ENCODE peak calls at places on chromosomes 11 and 22, in five cellular contexts. P, T, Z, C and V are unnamed samples.

GRCh38 chr11:102680945-102681344 is 24.6 kb downstream of the MMP27 start:
- DNase-seq in P (no peak), T (peak; percentile 43), Z (peak; percentile 79), C (peak; percentile 60), V (no peak)

GRCh38 chr11:103806130-103806900 is 230.1 kb upstream of the DDI1 start:
- DNase-seq in P (no peak), T (no peak), Z (peak; percentile 79), C (peak; percentile 40), V (peak; percentile 73)

GRCh38 chr11:1845571-1846452 is 7.0 kb downstream of the TNNI2 start:
- DNase-seq in P (no peak), T (no peak), Z (no peak), C (no peak), V (no peak)

GRCh38 chr11:68142441-68143309 is 21.5 kb upstream of the CHKA start:
- DNase-seq in P (no peak), T (no peak), Z (no peak), C (no peak), V (no peak)

GRCh38 chr11:122601131-122602125 is 54.1 kb upstream of the UBASH3B start:
- DNase-seq in P (peak; percentile 18), T (peak; percentile 41), Z (peak; percentile 89), C (peak; percentile 15), V (no peak)

GRCh38 chr11:81669944-81670526 is 1063.6 kb downstream of the FAM181B start:
- DNase-seq in P (no peak), T (no peak), Z (no peak), C (no peak), V (no peak)

GRCh38 chr11:19974886-19975285 is 185.4 kb downstream of the DBX1 start:
- DNase-seq in P (no peak), T (no peak), Z (no peak), C (no peak), V (no peak)

GRCh38 chr11:75931124-75931523 is 116.1 kb downstream of the UVRAG start:
- DNase-seq in P (no peak), T (no peak), Z (peak; percentile 18), C (no peak), V (no peak)

GRCh38 chr11:31690041-31690440 is 121.1 kb downstream of the PAX6 start:
- DNase-seq in P (no peak), T (no peak), Z (peak; percentile 36), C (no peak), V (no peak)

GRCh38 chr22:33381531-33382406 is 323.6 kb upstream of the SYN3 start:
- DNase-seq in P (no peak), T (no peak), Z (no peak), C (no peak), V (no peak)

GRCh38 chr22:26302726-26303125 is 126.3 kb upstream of the ASPHD2 start:
- DNase-seq in P (no peak), T (no peak), Z (no peak), C (no peak), V (no peak)

GRCh38 chr22:45717787-45718186 is 46.2 kb downstream of the ATXN10 start:
- DNase-seq in P (no peak), T (no peak), Z (peak; percentile 80), C (no peak), V (no peak)

GRCh38 chr11:23233075-23233474 is 372.8 kb upstream of the CCDC179 start:
- DNase-seq in P (no peak), T (no peak), Z (peak; percentile 69), C (no peak), V (no peak)

GRCh38 chr22:36279219-36279666 is 26.3 kb downstream of the APOL1 start:
- DNase-seq in P (no peak), T (peak; percentile 24), Z (no peak), C (no peak), V (no peak)

DNA sequence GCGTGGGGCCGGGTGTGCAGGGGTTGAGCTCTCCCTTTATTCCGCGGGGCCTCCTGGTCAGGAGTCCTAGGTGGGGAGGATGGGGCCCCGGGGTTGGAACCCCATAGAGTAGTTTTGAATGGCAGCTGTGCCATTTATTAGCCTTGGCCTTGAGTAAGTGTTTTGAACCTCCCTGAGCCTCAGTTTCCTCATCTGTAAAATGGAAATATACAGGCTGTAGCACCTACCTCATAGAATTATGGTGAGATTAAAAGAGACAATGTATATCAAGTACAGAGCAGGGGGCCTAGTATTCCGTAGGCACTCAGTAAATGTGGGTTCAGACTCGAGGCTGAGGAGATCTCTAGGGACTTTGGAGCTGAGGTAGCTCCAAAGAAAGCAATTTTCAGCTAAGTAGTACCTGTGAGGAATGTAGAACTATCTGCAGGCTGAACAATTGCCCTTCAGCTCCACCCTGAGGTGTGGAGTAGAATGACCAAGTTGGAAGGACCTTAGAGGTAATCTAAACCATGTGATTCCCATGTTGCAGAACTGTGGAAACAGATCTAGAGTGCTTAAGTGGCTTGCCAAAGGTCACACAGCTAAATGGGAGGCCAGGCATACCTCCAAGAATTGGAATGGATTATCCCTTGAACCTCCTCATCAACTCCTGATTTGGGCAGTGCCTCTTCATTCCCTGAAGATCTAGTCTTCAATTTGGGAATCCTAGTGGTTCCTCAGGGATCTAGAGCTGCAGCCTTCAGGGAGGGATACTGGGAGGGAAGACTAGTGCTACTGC is 675 bp downstream of the PGAP2 start:
- DNase-seq in P (no peak), T (no peak), Z (peak; percentile 63), C (no peak), V (no peak)
- TF ChIP-seq CTCF in P (no peak), T (peak; percentile 43), Z (peak; percentile 51), C (no peak), V (peak; percentile 50)

GRCh38 chr11:17473071-17473744 is 3.4 kb downstream of the ABCC8 start:
- DNase-seq in P (no peak), T (no peak), Z (no peak), C (no peak), V (no peak)
- TF ChIP-seq CTCF in P (no peak), T (no peak), Z (no peak), C (no peak), V (peak; percentile 31)

GRCh38 chr11:59678118-59678812 is 9.4 kb upstream of the PATL1 start:
- DNase-seq in P (no peak), T (no peak), Z (peak; percentile 15), C (no peak), V (no peak)
- TF ChIP-seq CTCF in P (no peak), T (no peak), Z (no peak), C (no peak), V (no peak)

DNA sequence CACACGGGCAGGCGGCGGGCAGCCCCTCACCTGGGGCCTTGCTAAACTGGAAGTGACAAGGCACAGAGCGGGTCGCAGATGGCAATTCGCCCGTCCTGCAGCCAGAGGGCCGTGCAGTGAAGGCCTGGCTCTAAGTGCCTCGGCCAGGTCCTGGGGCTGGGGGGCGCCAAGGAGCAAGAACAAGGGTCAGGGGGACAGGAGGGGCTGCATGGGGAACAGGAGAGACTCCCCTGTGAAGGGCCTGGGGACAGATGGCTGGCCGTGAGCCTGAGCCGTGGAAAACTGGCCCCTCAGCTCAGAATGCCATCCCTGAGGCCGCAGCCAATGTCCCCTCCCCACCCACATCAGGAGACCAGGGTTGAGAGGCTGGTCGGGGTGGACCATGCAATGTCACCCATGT is 60.0 kb downstream of the RTL6 start:
- DNase-seq in P (no peak), T (no peak), Z (no peak), C (no peak), V (no peak)
- TF ChIP-seq CTCF in P (no peak), T (no peak), Z (no peak), C (no peak), V (no peak)

GRCh38 chr11:90288207-90288821 is 65.5 kb upstream of the CHORDC1 start:
- DNase-seq in P (no peak), T (no peak), Z (peak; percentile 4), C (no peak), V (no peak)
- TF ChIP-seq CTCF in P (peak; percentile 23), T (no peak), Z (peak; percentile 40), C (no peak), V (peak; percentile 59)

DNA sequence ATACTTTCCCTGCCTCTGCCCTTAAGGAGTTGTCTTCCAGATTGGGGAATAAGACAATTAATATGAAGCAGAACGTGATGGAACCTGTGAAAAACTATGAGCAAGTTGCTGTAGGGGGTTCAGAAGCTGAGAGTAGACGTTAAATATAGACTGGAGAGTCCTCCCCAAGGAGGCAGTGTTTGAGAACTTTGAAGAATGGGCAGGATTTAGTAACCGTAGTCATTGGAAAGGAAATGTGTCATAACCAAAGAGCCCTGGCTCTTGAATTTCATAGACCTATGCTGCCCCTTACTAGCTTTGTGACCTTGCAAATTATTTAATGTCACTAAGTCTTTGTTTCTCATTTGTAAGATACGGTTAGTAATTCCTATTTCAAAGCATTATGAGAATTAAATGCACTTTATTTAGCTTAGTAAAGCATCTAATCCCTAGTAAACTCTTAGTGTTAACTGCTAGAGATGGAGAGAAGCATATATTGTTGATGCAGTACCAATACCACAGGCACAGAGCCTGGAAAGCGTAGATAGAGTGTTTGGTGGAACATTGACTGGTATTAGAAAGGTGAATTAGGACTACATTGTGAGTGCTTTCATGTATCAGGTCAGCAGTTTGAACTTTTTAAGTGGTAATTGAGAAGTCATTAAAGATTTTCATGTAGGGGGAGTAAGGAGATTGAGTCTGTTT is 54.1 kb downstream of the MCAM start:
- DNase-seq in P (no peak), T (no peak), Z (peak; percentile 31), C (no peak), V (no peak)
- TF ChIP-seq CTCF in P (no peak), T (no peak), Z (peak; percentile 16), C (no peak), V (no peak)

GRCh38 chr11:11621881-11622706 is at the start of gene GALNT18:
- DNase-seq in P (peak; percentile 93), T (peak; percentile 89), Z (peak; percentile 89), C (peak; percentile 83), V (peak; percentile 56)

GRCh38 chr11:11622772-11623531 is 1.1 kb upstream of the GALNT18 start:
- DNase-seq in P (no peak), T (peak; percentile 59), Z (no peak), C (no peak), V (no peak)

GRCh38 chr11:11620251-11620965 is 1.4 kb downstream of the GALNT18 start:
- DNase-seq in P (peak; percentile 73), T (peak; percentile 39), Z (no peak), C (no peak), V (no peak)

GRCh38 chr11:11618973-11619435 is 2.8 kb downstream of the GALNT18 start:
- DNase-seq in P (no peak), T (no peak), Z (no peak), C (no peak), V (no peak)

GRCh38 chr11:11620966-11621880 is 582 bp downstream of the GALNT18 start:
- DNase-seq in P (peak; percentile 62), T (peak; percentile 39), Z (peak; percentile 5), C (no peak), V (no peak)
- TF ChIP-seq CTCF in P (no peak), T (peak; percentile 41), Z (no peak), C (no peak), V (no peak)

DNA sequence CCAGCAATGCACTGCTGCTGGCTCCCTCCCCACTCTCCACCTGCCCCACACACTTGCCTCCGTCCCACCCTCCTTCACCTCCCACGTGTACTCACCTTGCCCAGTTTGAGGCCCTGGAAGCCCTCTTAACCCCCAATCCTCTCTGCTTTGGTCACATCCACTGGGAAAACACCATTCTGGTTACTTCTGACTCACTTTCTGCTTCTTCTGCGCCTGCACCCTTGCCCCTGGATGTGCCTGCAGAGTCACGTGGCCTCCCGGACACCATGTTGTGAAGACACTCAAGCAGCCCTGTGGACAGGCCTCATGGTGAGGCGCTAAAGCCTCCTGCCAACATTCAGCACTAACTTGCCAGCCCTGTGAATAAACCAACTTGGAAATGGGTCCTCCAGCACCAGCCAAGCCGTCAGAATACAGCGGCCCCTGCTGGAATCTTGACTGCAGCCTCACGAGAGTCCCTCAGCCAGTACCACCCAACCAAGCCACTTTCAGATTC is 2.6 kb upstream of the NAALADL1 start:
- DNase-seq in P (no peak), T (no peak), Z (no peak), C (no peak), V (no peak)
- TF ChIP-seq CTCF in P (no peak), T (no peak), Z (peak; percentile 33), C (no peak), V (peak; percentile 33)